ENCODE peak calls at places on chromosomes 3 and 15, in six cellular contexts. W is stomach, G is fibroblast of pulmonary artery, E is kidney, Q is prostate gland, O is IMR-90. U is an unnamed sample.

GRCh38 chr3:43503067-43503728 is 118.6 kb downstream of the ANO10 start:
- DNase-seq in W (no peak), G (peak), E (no peak), Q (no peak), O (peak), U (no peak)

GRCh38 chr3:40079203-40079844 is 230.2 kb upstream of the EIF1B start:
- DNase-seq in W (no peak), G (peak), E (no peak), Q (no peak), O (peak), U (no peak)

GRCh38 chr3:22700876-22701275 is 502.3 kb upstream of the UBE2E2 start:
- DNase-seq in W (no peak), G (no peak), E (no peak), Q (no peak), O (no peak), U (no peak)

GRCh38 chr3:40899286-40899712 is 300.0 kb upstream of the CTNNB1 start:
- DNase-seq in W (no peak), G (peak), E (no peak), Q (no peak), O (no peak), U (no peak)

GRCh38 chr3:95407709-95408463 is 1345.0 kb downstream of the NSUN3 start:
- DNase-seq in W (no peak), G (no peak), E (no peak), Q (no peak), O (no peak), U (no peak)

GRCh38 chr15:51030649-51031316 is 63.9 kb downstream of the TNFAIP8L3 start:
- DNase-seq in W (peak), G (peak), E (no peak), Q (peak), O (peak), U (no peak)

GRCh38 chr15:43775411-43775965 is 1.3 kb downstream of the ELL3 start:
- DNase-seq in W (peak), G (peak), E (no peak), Q (peak), O (peak), U (no peak)

GRCh38 chr3:51942603-51943450 is 664 bp downstream of the PARP3 start:
- DNase-seq in W (peak), G (peak), E (peak), Q (peak), O (peak), U (peak)

GRCh38 chr3:127655641-127656040 is 17.1 kb upstream of the ABTB1 start:
- DNase-seq in W (no peak), G (peak), E (no peak), Q (no peak), O (peak), U (no peak)

GRCh38 chr3:40975711-40976121 is 223.6 kb upstream of the CTNNB1 start:
- DNase-seq in W (no peak), G (peak), E (no peak), Q (peak), O (no peak), U (no peak)

GRCh38 chr3:31275038-31275562 is 257.6 kb upstream of the STT3B start:
- DNase-seq in W (peak), G (peak), E (no peak), Q (no peak), O (peak), U (no peak)

GRCh38 chr3:165206454-165207266 is 10.5 kb upstream of the SLITRK3 start:
- DNase-seq in W (peak), G (peak), E (peak), Q (peak), O (peak), U (peak)

GRCh38 chr3:143120716-143121239 is 1.2 kb downstream of the CHST2 start:
- DNase-seq in W (peak), G (peak), E (peak), Q (no peak), O (peak), U (peak)

GRCh38 chr3:67783281-67784250 is 129.2 kb upstream of the SUCLG2 start:
- DNase-seq in W (no peak), G (no peak), E (no peak), Q (no peak), O (peak), U (no peak)

GRCh38 chr15:42264790-42265189 is 8.2 kb upstream of the GANC start:
- DNase-seq in W (no peak), G (no peak), E (no peak), Q (no peak), O (no peak), U (no peak)

GRCh38 chr15:31155136-31155535 is 53.6 kb upstream of the TRPM1 start:
- DNase-seq in W (no peak), G (no peak), E (no peak), Q (no peak), O (no peak), U (no peak)

GRCh38 chr3:48155122-48155521 is 33.1 kb downstream of the CDC25A start:
- DNase-seq in W (no peak), G (peak), E (no peak), Q (no peak), O (peak), U (no peak)

GRCh38 chr3:48157215-48157840 is 30.9 kb downstream of the CDC25A start:
- DNase-seq in W (no peak), G (peak), E (no peak), Q (no peak), O (peak), U (peak)

GRCh38 chr3:48151058-48151806 is 37.0 kb downstream of the CDC25A start:
- DNase-seq in W (peak), G (peak), E (peak), Q (peak), O (peak), U (peak)

DNA sequence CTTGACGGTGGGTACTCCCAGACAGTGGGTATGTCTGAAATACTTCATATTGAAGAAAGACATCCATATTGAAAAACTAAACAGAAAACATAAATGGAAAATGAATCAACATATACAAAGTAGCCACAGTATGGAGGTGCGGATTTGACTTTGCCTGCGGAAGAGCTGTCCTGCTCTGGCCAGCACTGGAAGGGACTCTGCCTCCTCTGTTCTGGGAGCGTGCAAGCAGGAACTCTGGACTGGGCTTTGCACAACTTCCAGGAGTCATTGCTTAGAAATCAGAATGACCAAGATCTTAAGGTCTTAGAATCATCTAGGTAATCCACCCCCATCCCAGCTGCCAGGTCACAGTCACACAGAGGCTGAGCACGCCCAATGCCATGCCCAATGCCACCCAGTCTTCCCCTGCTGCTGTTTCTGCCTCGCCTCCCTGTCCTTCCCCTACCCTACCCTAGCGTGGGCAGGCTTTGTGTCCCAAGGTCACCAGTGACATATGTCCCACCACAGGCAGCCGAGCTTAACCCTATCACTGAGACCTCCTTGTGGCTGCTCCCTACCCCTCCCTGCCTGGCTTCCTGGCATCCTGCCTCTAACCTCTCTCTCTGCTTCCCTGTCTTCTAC is 36.3 kb downstream of the CDC25A start:
- DNase-seq in W (no peak), G (no peak), E (no peak), Q (no peak), O (peak), U (peak)
- TF ChIP-seq CTCF in W (no peak), G (no peak), E (no peak), Q (no peak), O (no peak), U (no peak)

GRCh38 chr3:57735405-57735804 is 20.7 kb upstream of the SLMAP start:
- DNase-seq in W (no peak), G (no peak), E (no peak), Q (no peak), O (no peak), U (no peak)
- H3K4me3 ChIP-seq in W (no peak), G (no peak), E (no peak), Q (no peak), O (no peak), U (no peak)

DNA sequence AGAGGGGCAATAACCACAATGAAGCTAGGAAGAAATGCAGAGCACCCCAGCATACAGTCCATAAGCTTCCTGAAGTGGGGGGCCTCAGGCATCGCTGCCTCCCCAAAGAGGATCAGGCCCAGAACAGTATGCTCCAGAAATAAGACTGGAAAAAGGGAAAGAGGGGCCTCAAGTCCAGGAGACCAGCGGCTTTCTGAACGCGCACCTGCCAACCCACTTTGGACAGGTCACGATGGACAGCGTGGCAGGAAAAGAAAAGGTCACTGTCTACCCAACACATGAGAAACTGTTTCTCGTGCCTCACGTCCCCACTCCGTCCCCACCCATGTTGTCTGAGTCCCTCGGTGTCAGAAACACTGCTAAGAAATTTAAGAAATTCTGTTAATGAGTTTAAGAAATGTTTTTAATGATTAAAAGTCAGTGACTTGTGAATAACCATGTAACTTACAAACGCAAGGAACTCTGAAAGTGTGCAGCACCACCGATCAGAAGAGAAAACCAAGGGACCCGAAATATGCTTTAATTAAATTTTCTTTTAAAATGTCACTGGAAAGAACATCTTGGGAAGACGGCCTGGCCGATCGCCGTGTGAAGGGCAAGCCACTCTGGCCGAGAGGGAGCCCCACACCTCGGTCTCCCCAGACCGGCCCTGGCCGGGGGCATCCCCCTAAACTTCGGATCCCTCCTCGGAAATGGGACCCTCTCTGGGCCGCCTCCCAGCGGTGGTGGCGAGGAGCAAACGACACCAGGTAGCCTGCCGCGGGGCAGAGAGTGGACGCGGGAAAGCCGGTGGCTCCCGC is 1.7 kb upstream of the PPARG start:
- DNase-seq in W (peak), G (no peak), E (peak), Q (no peak), O (no peak), U (peak)
- TF ChIP-seq CTCF in W (no peak), G (peak), E (peak), Q (no peak), O (no peak), U (no peak)

GRCh38 chr15:73922186-73923151 is 3.8 kb upstream of the LOXL1 start:
- DNase-seq in W (no peak), G (peak), E (peak), Q (no peak), O (peak), U (peak)
- H3K4me3 ChIP-seq in W (no peak), G (peak), E (no peak), Q (no peak), O (no peak), U (peak)

GRCh38 chr3:19063936-19064335 is 84.4 kb upstream of the KCNH8 start:
- DNase-seq in W (no peak), G (no peak), E (no peak), Q (no peak), O (no peak), U (no peak)

GRCh38 chr3:19060404-19060803 is 87.9 kb upstream of the KCNH8 start:
- DNase-seq in W (no peak), G (no peak), E (no peak), Q (no peak), O (no peak), U (no peak)

GRCh38 chr3:19070325-19070724 is 78.0 kb upstream of the KCNH8 start:
- DNase-seq in W (no peak), G (peak), E (no peak), Q (no peak), O (no peak), U (no peak)

GRCh38 chr3:19065027-19065426 is 83.3 kb upstream of the KCNH8 start:
- DNase-seq in W (no peak), G (peak), E (no peak), Q (no peak), O (no peak), U (no peak)
- TF ChIP-seq CTCF in W (no peak), G (no peak), E (no peak), Q (peak), O (no peak), U (no peak)

GRCh38 chr3:71294919-71295318 is 288.6 kb downstream of the FOXP1 start:
- DNase-seq in W (no peak), G (no peak), E (no peak), Q (no peak), O (no peak), U (no peak)

GRCh38 chr3:71302604-71303003 is 280.9 kb downstream of the FOXP1 start:
- DNase-seq in W (no peak), G (no peak), E (no peak), Q (no peak), O (no peak), U (no peak)

GRCh38 chr3:71303627-71304260 is 279.8 kb downstream of the FOXP1 start:
- DNase-seq in W (no peak), G (no peak), E (no peak), Q (no peak), O (no peak), U (no peak)

GRCh38 chr3:71301001-71301400 is 282.5 kb downstream of the FOXP1 start:
- DNase-seq in W (no peak), G (no peak), E (no peak), Q (no peak), O (no peak), U (no peak)

DNA sequence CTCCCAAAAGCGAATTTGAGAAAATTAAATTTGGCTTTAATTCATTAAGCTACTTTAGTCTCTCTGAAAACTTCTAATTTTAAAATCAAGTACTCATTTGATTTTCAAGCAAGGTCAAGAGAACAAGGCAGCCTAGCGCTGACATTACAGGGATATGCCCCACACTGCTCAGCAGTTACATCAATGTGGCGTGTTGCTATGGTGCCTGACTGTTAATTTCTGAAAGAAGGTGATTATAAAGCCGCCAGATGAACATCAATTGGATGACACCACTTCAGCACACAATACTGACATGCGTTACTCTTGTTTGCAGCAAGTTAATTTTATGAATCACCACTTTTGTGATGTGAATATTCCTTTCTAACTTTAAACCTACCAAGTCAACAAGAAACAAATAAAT is 284.4 kb downstream of the FOXP1 start:
- DNase-seq in W (no peak), G (no peak), E (no peak), Q (no peak), O (no peak), U (no peak)
- H3K4me3 ChIP-seq in W (no peak), G (no peak), E (no peak), Q (no peak), O (no peak), U (no peak)

GRCh38 chr3:2456788-2457187 is 358.1 kb downstream of the CNTN4 start:
- DNase-seq in W (no peak), G (no peak), E (no peak), Q (no peak), O (no peak), U (no peak)

GRCh38 chr3:2454865-2455264 is 356.2 kb downstream of the CNTN4 start:
- DNase-seq in W (no peak), G (no peak), E (no peak), Q (no peak), O (no peak), U (no peak)

GRCh38 chr3:2452249-2452648 is 353.6 kb downstream of the CNTN4 start:
- DNase-seq in W (no peak), G (no peak), E (no peak), Q (no peak), O (no peak), U (no peak)
- TF ChIP-seq CTCF in W (no peak), G (no peak), E (no peak), Q (no peak), O (no peak), U (no peak)

U was measured in lower lobe of right lung.